ENCODE peak calls at places on chromosomes 13 and 19, in five cellular contexts. U, J, I, Q and O are unnamed samples.

GRCh38 chr13:106295971-106296370 is 239.5 kb downstream of the EFNB2 start:
- DNase-seq in U (no peak), J (no peak), I (no peak), Q (no peak), O (no peak)

GRCh38 chr19:40974633-40975037 is 16.4 kb upstream of the CYP2B6 start:
- DNase-seq in U (peak; percentile 89), J (peak; percentile 85), I (peak; percentile 62), Q (peak; percentile 3), O (peak; percentile 61)

GRCh38 chr19:13089139-13089856 is 13.4 kb downstream of the LYL1 start:
- DNase-seq in U (peak; percentile 67), J (peak; percentile 45), I (peak; percentile 30), Q (no peak), O (no peak)

GRCh38 chr13:99329477-99329876 is 22.3 kb upstream of the GPR183 start:
- DNase-seq in U (no peak), J (no peak), I (no peak), Q (no peak), O (no peak)

GRCh38 chr13:85828094-85828684 is 29.0 kb upstream of the SLITRK6 start:
- DNase-seq in U (peak; percentile 1), J (peak; percentile 6), I (peak; percentile 6), Q (no peak), O (peak; percentile 4)

GRCh38 chr13:50125556-50126377 is 110.5 kb downstream of the KCNRG start:
- DNase-seq in U (peak; percentile 35), J (peak; percentile 81), I (peak; percentile 80), Q (no peak), O (peak; percentile 86)

GRCh38 chr13:21039097-21039800 is 22.1 kb downstream of the LATS2 start:
- DNase-seq in U (no peak), J (no peak), I (no peak), Q (no peak), O (peak; percentile 68)

GRCh38 chr19:2334426-2334825 is 5.9 kb downstream of the SPPL2B start:
- DNase-seq in U (no peak), J (no peak), I (no peak), Q (no peak), O (no peak)

GRCh38 chr13:93776936-93777335 is 550.3 kb downstream of the GPC6 start:
- DNase-seq in U (no peak), J (no peak), I (no peak), Q (no peak), O (no peak)

GRCh38 chr19:32202244-32202643 is 143.2 kb upstream of the ZNF507 start:
- DNase-seq in U (no peak), J (no peak), I (no peak), Q (no peak), O (no peak)

GRCh38 chr13:44156294-44156658 is 217.3 kb upstream of the SERP2 start:
- DNase-seq in U (no peak), J (no peak), I (no peak), Q (no peak), O (no peak)
- H3K4me1 ChIP-seq in U (peaks cover 30% of the 10 kb centered on the region), J (no peaks in the 10 kb centered on the region), I (no peaks in the 10 kb centered on the region), Q (no peaks in the 10 kb centered on the region), O (peaks cover 3% of the 10 kb centered on the region)

GRCh38 chr13:75101997-75102720 is 379.8 kb downstream of the TBC1D4 start:
- DNase-seq in U (no peak), J (no peak), I (no peak), Q (no peak), O (peak; percentile 6)
- TF ChIP-seq MYC in U (no peak), J (no peak), I (no peak), Q (no peak), O (no peak)

DNA sequence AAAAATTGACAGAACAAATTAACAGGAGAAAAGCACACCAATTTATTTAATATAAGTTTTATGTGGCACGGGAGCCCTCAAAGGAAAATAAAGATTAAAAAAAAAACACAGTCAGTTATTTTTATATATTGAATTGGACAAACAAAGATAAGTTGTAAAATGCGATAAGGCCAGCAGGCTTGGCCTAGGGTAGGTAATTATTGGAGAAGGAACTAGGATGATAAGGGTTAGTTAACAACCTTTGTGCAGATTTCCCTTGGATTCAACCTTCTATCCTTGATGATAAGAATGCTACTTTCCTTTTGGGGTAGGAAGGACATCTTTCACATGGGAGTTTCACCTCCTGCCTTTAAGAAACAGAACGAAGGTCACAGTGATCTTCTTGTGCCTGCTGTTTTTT is 252.8 kb downstream of the SHISA2 start:
- DNase-seq in U (no peak), J (no peak), I (no peak), Q (no peak), O (no peak)
- H3K4me1 ChIP-seq in U (no peaks in the 10 kb centered on the region), J (no peaks in the 10 kb centered on the region), I (no peaks in the 10 kb centered on the region), Q (no peaks in the 10 kb centered on the region), O (no peaks in the 10 kb centered on the region)

DNA sequence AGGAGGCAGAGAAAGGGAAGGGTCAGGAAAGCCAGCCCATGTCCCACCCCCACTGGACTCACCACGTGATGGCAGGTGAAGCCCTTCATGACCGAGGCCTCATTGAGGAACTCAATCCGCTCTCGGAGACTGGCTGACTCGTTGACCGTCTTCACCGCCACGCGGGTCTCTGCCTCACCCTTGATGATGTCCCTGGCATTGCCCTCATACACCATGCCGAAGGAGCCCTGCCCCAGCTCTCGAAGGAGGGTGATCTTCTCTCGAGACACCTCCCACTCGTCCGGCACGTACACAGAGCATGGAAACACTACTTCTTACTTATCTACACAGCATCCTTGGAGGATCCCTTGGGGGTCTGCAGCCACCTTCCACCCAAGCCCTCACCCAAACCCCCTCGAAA is 55.7 kb downstream of the ZNF557 start:
- DNase-seq in U (no peak), J (no peak), I (no peak), Q (no peak), O (no peak)
- TF ChIP-seq MYC in U (no peak), J (no peak), I (no peak), Q (no peak), O (no peak)

GRCh38 chr19:16365300-16365996 is 40.8 kb downstream of the KLF2 start:
- DNase-seq in U (no peak), J (no peak), I (no peak), Q (no peak), O (no peak)

GRCh38 chr19:16366433-16367268 is 42.0 kb downstream of the KLF2 start:
- DNase-seq in U (no peak), J (no peak), I (no peak), Q (peak; percentile 69), O (no peak)

GRCh38 chr19:16367269-16367683 is 42.6 kb downstream of the KLF2 start:
- DNase-seq in U (no peak), J (no peak), I (no peak), Q (peak; percentile 90), O (no peak)

GRCh38 chr19:16364231-16364865 is 39.7 kb downstream of the KLF2 start:
- DNase-seq in U (no peak), J (no peak), I (no peak), Q (no peak), O (no peak)

GRCh38 chr19:16366056-16366432 is 41.4 kb downstream of the KLF2 start:
- DNase-seq in U (no peak), J (no peak), I (no peak), Q (no peak), O (no peak)
- H3K4me1 ChIP-seq in U (no peaks in the 10 kb centered on the region), J (peaks cover 5% of the 10 kb centered on the region), I (peaks cover 28% of the 10 kb centered on the region), Q (peaks cover 53% of the 10 kb centered on the region), O (no peaks in the 10 kb centered on the region)

GRCh38 chr13:69591437-69591836 is 516.2 kb upstream of the ATXN8OS start:
- DNase-seq in U (no peak), J (no peak), I (no peak), Q (no peak), O (no peak)

GRCh38 chr13:69600811-69601210 is 506.8 kb upstream of the ATXN8OS start:
- DNase-seq in U (no peak), J (no peak), I (no peak), Q (no peak), O (no peak)

GRCh38 chr13:69601661-69602060 is 506.0 kb upstream of the ATXN8OS start:
- DNase-seq in U (no peak), J (no peak), I (no peak), Q (no peak), O (no peak)

GRCh38 chr13:69595181-69595580 is 512.4 kb upstream of the ATXN8OS start:
- DNase-seq in U (no peak), J (no peak), I (no peak), Q (no peak), O (no peak)

GRCh38 chr13:69597088-69597487 is 510.5 kb upstream of the ATXN8OS start:
- DNase-seq in U (no peak), J (no peak), I (no peak), Q (no peak), O (no peak)
- TF ChIP-seq MYC in U (no peak), J (no peak), I (no peak), Q (no peak), O (no peak)

GRCh38 chr19:23281663-23282276 is 31.6 kb upstream of the ZNF724 start:
- DNase-seq in U (no peak), J (no peak), I (peak; percentile 66), Q (no peak), O (no peak)
- H3K4me1 ChIP-seq in U (no peaks in the 10 kb centered on the region), J (no peaks in the 10 kb centered on the region), I (peaks cover 63% of the 10 kb centered on the region), Q (no peaks in the 10 kb centered on the region), O (no peaks in the 10 kb centered on the region)

GRCh38 chr19:48553676-48554384 is 1.9 kb downstream of the SULT2B1 start:
- DNase-seq in U (peak; percentile 94), J (peak; percentile 83), I (peak; percentile 69), Q (no peak), O (peak; percentile 38)
- TF ChIP-seq MYC in U (peak; percentile 76), J (no peak), I (no peak), Q (no peak), O (no peak)

DNA sequence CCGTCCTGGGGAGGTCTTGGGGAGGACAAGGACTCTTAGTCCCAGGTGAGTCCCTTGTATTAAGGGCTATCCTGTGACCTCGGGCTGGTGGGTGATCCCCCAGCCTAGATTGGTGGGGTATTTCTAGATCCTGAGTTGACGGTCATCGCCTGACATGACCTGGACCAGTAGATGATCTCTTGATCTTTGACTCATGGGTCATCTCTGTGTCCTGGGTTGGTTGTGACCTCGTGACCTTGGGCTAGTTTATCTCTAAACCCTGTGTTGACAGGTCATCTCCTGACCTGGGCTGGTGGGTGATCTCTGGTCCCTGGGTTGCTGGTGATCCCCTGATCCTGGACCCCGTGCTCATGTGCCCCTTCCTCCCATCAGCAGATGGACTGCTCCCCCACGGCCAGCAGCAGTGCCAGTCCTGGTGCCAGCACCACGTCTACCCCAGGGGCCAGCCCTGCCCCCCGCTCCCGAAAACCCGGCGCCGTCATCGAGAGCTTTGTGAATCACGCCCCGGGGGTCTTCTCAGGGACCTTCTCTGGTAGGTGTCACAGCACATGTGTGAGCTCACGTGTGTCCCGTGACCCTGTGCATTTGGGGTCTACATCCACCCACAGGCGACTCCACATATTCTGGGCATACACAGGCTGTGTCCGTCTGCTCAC is 6.3 kb downstream of the MIDN start:
- DNase-seq in U (no peak), J (no peak), I (no peak), Q (no peak), O (no peak)
- H3K4me1 ChIP-seq in U (peaks cover 61% of the 10 kb centered on the region), J (peaks cover 37% of the 10 kb centered on the region), I (peaks cover 64% of the 10 kb centered on the region), Q (peaks cover 18% of the 10 kb centered on the region), O (peaks cover 39% of the 10 kb centered on the region)